ENCODE peak calls at places on chromosomes 7 and 10, in six cellular contexts. X, R, I, T, Y and L are unnamed samples.

GRCh38 chr7:17041324-17041723 is 159.5 kb upstream of the AGR3 start:
- DNase-seq in X (no peak), R (no peak), Y (no peak), T (peak; percentile 75), I (no peak), L (peak; percentile 99)

GRCh38 chr7:77258593-77258992 is 59.0 kb upstream of the FGL2 start:
- DNase-seq in T (no peak), Y (no peak), X (no peak), R (no peak), I (no peak), L (no peak)

GRCh38 chr7:24910551-24911212 is 69.3 kb downstream of the OSBPL3 start:
- DNase-seq in Y (no peak), X (peak; percentile 41), T (no peak), R (no peak), I (no peak), L (no peak)

GRCh38 chr7:4642468-4643203 is 39.5 kb upstream of the FOXK1 start:
- DNase-seq in Y (no peak), X (peak; percentile 40), I (no peak), T (no peak), R (no peak), L (no peak)

GRCh38 chr10:86943316-86944030 is 13.9 kb downstream of the MMRN2 start:
- DNase-seq in X (no peak), I (no peak), T (no peak), Y (no peak), R (no peak), L (no peak)

GRCh38 chr7:133859191-133859590 is 267.9 kb upstream of the LRGUK start:
- DNase-seq in X (no peak), T (no peak), I (no peak), R (no peak), Y (no peak), L (no peak)

GRCh38 chr7:13508586-13508985 is 480.9 kb downstream of the ETV1 start:
- DNase-seq in T (no peak), I (no peak), X (no peak), R (no peak), Y (no peak), L (no peak)

GRCh38 chr10:97210576-97210975 is 24.8 kb upstream of the SLIT1 start:
- DNase-seq in T (peak; percentile 43), X (peak; percentile 64), Y (peak; percentile 48), I (peak; percentile 66), R (peak; percentile 38), L (no peak)